ENCODE peak calls at places on chromosome X, in seven cellular contexts. G, R, M, N, E, Y and B are unnamed samples.

GRCh38 chrX:134741801-134742200 is 83.5 kb upstream of the PLAC1 start:
- DNase-seq in G (no peak), R (no peak), M (no peak), N (no peak), E (no peak), Y (no peak), B (no peak)

GRCh38 chrX:108590496-108590895 is 145.9 kb downstream of the IRS4 start:
- DNase-seq in G (peak), R (peak), M (no peak), N (no peak), E (no peak), Y (no peak), B (no peak)

GRCh38 chrX:8784162-8784561 is 17.0 kb downstream of the FAM9A start:
- DNase-seq in G (no peak), R (no peak), M (no peak), N (no peak), E (no peak), Y (no peak), B (no peak)

GRCh38 chrX:100928660-100929613 is at the start of gene XKRX:
- DNase-seq in G (peak), R (no peak), M (peak), N (peak), E (peak), Y (no peak), B (peak)

GRCh38 chrX:17986977-17987376 is 125.9 kb upstream of the RAI2 start:
- DNase-seq in G (no peak), R (no peak), M (no peak), N (no peak), E (no peak), Y (no peak), B (no peak)

GRCh38 chrX:8988456-8988855 is 45.5 kb downstream of the FAM9B start:
- DNase-seq in G (peak), R (peak), M (no peak), N (peak), E (no peak), Y (no peak), B (peak)

GRCh38 chrX:36575670-36576069 is 432.5 kb upstream of the FAM47C start:
- DNase-seq in G (no peak), R (no peak), M (no peak), N (no peak), E (no peak), Y (no peak), B (no peak)

GRCh38 chrX:17738002-17738713 is 865 bp downstream of the SCML1 start:
- DNase-seq in G (peak), R (peak), M (peak), N (peak), E (peak), Y (peak), B (peak)

GRCh38 chrX:19698691-19699090 is 183.4 kb upstream of the MAP3K15 start:
- DNase-seq in G (no peak), R (no peak), M (no peak), N (no peak), E (no peak), Y (no peak), B (no peak)

GRCh38 chrX:46653482-46653881 is 79.9 kb downstream of the CHST7 start:
- DNase-seq in G (no peak), R (peak), M (no peak), N (peak), E (no peak), Y (no peak), B (no peak)

GRCh38 chrX:105017641-105018040 is 202.9 kb downstream of the TEX13A start:
- DNase-seq in G (no peak), R (no peak), M (no peak), N (no peak), E (no peak), Y (no peak), B (no peak)

GRCh38 chrX:132216806-132217202 is 2.4 kb downstream of the RAP2C start:
- DNase-seq in G (peak), R (peak), M (no peak), N (peak), E (peak), Y (no peak), B (peak)

GRCh38 chrX:13768939-13769338 is 34.4 kb downstream of the OFD1 start:
- DNase-seq in G (no peak), R (no peak), M (no peak), N (no peak), E (no peak), Y (no peak), B (no peak)

GRCh38 chrX:153818571-153819397 is 11.6 kb downstream of the PDZD4 start:
- DNase-seq in G (no peak), R (no peak), M (no peak), N (peak), E (peak), Y (no peak), B (peak)

GRCh38 chrX:14015294-14015693 is 14.4 kb downstream of the GEMIN8 start:
- DNase-seq in G (no peak), R (no peak), M (no peak), N (no peak), E (no peak), Y (no peak), B (no peak)

GRCh38 chrX:52852110-52852872 is 15.6 kb downstream of the XAGE3 start:
- DNase-seq in G (no peak), R (peak), M (no peak), N (no peak), E (no peak), Y (no peak), B (no peak)

GRCh38 chrX:35406386-35406785 is 391.8 kb upstream of the MAGEB16 start:
- DNase-seq in G (no peak), R (no peak), M (no peak), N (no peak), E (no peak), Y (no peak), B (no peak)

GRCh38 chrX:572490-573124 is 58.0 kb upstream of the SHOX start:
- DNase-seq in G (no peak), R (no peak), M (peak), N (no peak), E (no peak), Y (no peak), B (no peak)

GRCh38 chrX:119042996-119043395 is 29.8 kb upstream of the CT47C1 start:
- DNase-seq in G (no peak), R (no peak), M (no peak), N (no peak), E (no peak), Y (no peak), B (peak)

GRCh38 chrX:13376857-13377441 is 57.1 kb upstream of the ATXN3L start:
- DNase-seq in G (peak), R (peak), M (peak), N (peak), E (no peak), Y (no peak), B (no peak)

GRCh38 chrX:105006103-105006502 is 214.4 kb downstream of the TEX13A start:
- DNase-seq in G (no peak), R (no peak), M (no peak), N (no peak), E (no peak), Y (no peak), B (no peak)

GRCh38 chrX:114906978-114907510 is 110.4 kb downstream of the IL13RA2 start:
- DNase-seq in G (no peak), R (no peak), M (no peak), N (no peak), E (no peak), Y (no peak), B (no peak)

GRCh38 chrX:149629730-149630387 is 1.7 kb downstream of the TMEM185A start:
- DNase-seq in G (no peak), R (no peak), M (no peak), N (no peak), E (no peak), Y (no peak), B (no peak)
- H3K27ac ChIP-seq in G (no peak), R (no peak), M (no peak), N (peak), E (no peak), Y (no peak), B (no peak)

DNA sequence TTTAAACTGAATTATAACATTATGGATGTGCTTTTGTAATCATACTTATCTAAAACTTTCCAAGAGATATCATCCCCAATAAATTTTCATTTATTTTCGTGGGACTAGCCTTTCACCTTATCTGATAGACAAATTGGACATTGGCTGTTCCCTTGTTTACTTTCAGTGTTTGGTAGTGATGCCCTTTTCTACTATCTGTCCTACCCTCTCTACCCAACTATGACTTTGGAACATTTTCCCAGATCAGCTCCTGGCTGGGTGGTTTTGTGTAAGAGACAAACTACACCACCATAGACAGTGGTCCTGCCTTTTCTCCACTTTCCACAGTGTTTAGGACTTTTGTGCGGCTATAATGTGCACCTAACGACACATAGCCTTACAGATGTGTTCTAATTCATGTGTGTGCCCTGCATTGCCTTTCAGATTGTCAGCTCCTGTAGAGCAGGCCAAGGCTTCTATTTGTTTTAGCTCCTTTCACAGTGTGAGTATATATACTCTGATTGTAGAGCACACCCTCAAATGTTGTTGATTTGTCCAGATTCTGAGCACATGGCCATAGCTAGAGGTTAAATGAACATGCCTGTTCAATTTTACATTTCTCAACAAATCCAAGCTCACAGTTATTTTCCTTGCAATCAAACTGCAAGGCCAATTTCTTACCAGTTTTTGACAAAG is 63.0 kb upstream of the TRPC5OS start:
- DNase-seq in G (no peak), R (no peak), M (no peak), N (no peak), E (no peak), Y (no peak), B (no peak)
- H3K4me3 ChIP-seq in G (no peak), R (no peak), M (no peak), N (no peak), E (no peak), Y (no peak), B (no peak)

DNA sequence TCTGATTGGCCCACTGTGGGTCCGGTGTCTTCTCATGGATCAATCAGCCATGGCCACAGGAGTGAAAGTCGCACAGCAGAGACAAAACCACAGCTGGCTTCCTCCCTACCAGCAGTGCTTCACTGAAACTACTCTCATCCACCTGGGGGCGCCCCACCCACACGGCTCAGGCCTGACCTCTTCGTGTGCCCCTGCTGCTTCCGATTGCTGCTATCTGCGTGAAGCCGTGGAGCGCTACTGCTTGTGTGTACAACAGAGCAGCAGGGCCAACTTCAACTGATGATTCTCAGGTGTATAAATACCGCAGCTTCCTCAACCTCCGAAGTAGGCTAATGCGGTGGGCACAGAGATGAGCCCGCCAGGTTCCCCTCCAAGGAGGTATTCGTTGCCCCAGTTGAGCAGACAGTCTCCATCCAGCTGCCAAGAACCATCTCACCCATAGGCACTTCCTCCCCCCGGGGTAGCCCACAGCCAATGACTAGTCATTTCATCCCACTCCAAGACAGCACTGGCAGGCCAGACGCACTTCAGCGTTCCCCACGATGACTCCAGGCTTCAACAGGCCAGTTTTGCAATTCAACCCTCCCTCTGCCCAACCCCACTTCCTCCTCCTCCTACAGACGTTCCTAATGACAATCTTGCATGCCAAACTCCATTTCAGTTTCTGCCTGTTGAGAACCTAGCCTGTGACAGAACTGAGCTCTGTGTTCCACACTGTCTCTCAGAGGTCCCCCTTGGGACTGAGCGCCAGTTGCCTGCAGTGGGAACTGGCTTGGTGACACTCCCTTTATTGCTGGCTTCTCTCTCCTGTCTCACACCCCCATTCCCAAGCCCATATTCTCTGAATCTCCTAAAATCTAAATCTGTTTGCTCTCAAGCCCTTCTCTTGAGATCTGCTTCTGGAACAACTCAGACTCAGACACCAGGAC is 41.3 kb upstream of the ATP6AP2 start:
- DNase-seq in G (peak), R (peak), M (peak), N (peak), E (peak), Y (no peak), B (peak)
- H3K27ac ChIP-seq in G (no peak), R (no peak), M (no peak), N (peak), E (no peak), Y (no peak), B (no peak)

GRCh38 chrX:54811301-54811885 is 3.8 kb downstream of the MAGED2 start:
- DNase-seq in G (no peak), R (no peak), M (no peak), N (no peak), E (no peak), Y (no peak), B (no peak)

GRCh38 chrX:54808109-54808604 is 612 bp downstream of the MAGED2 start:
- DNase-seq in G (peak), R (no peak), M (no peak), N (peak), E (peak), Y (peak), B (peak)

GRCh38 chrX:54807524-54808108 is at the start of gene MAGED2:
- DNase-seq in G (no peak), R (peak), M (no peak), N (peak), E (peak), Y (peak), B (no peak)

GRCh38 chrX:54810532-54810931 is 3.0 kb downstream of the MAGED2 start:
- DNase-seq in G (no peak), R (no peak), M (no peak), N (no peak), E (no peak), Y (no peak), B (no peak)

GRCh38 chrX:54808605-54809483 is 1.3 kb downstream of the MAGED2 start:
- DNase-seq in G (peak), R (peak), M (peak), N (peak), E (peak), Y (peak), B (peak)
- H3K4me3 ChIP-seq in G (peak), R (peak), M (peak), N (peak), E (peak), Y (peak), B (peak)

DNA sequence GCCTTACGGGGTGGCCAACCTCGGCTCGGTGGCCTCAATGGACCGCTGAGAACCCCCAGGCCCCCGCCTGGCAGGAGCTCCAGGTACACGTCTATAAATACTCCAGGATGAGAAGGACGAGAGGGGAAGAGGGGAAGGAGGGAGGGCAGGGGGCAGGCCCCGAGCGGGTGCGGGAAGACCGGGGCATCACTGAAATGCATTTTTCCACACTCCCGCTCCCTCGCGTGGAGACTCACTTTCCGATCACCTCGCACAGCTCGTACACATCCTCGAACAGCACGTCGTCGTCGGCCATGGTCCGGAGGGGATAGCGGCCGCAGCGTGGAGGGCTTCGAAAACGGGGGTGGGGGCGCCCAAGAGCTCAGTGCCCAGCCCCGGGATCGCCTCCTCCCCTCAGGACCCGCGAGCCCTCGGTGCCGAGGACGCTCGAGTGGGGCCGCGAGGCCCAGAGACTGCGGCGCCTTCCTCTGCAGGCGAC is 621 bp downstream of the CASK start:
- DNase-seq in G (peak), R (no peak), M (no peak), N (peak), E (peak), Y (no peak), B (no peak)
- H3K27ac ChIP-seq in G (peak), R (peak), M (peak), N (peak), E (peak), Y (peak), B (peak)